ENCODE peak calls at places on chromosomes 11 and 22, in seven cellular contexts. One of them, this sample, is unnamed.

GRCh38 chr11:103396237-103396636 is 287.0 kb downstream of the DYNC2H1 start:
- DNase-seq in putamen: no peak
- DNase-seq in right cardiac atrium: no peak
- DNase-seq in stimulated activated CD4-positive, alpha-beta T cell treated with anti-CD3 and anti-CD28 coated beads, TNF-alpha, amount 100 ng/mL, for 1 hour: no peak
- DNase-seq in RCC 7860: no peak
- DNase-seq in sciatic nerve: no peak
- DNase-seq in fibroblast of lung: peak
- DNase-seq in this sample: no peak

GRCh38 chr11:44763111-44763820 is 36.5 kb downstream of the TSPAN18 start:
- DNase-seq in putamen: no peak
- DNase-seq in right cardiac atrium: no peak
- DNase-seq in stimulated activated CD4-positive, alpha-beta T cell treated with anti-CD3 and anti-CD28 coated beads, TNF-alpha, amount 100 ng/mL, for 1 hour: no peak
- DNase-seq in RCC 7860: no peak
- DNase-seq in sciatic nerve: peak
- DNase-seq in fibroblast of lung: peak
- DNase-seq in this sample: no peak

GRCh38 chr11:116931206-116931953 is 94.0 kb upstream of the APOA1 start:
- DNase-seq in putamen: no peak
- DNase-seq in right cardiac atrium: peak
- DNase-seq in stimulated activated CD4-positive, alpha-beta T cell treated with anti-CD3 and anti-CD28 coated beads, TNF-alpha, amount 100 ng/mL, for 1 hour: no peak
- DNase-seq in RCC 7860: no peak
- DNase-seq in sciatic nerve: no peak
- DNase-seq in fibroblast of lung: peak
- DNase-seq in this sample: no peak

GRCh38 chr11:34065505-34066203 is 14.1 kb downstream of the CAPRIN1 start:
- DNase-seq in putamen: no peak
- DNase-seq in right cardiac atrium: no peak
- DNase-seq in stimulated activated CD4-positive, alpha-beta T cell treated with anti-CD3 and anti-CD28 coated beads, TNF-alpha, amount 100 ng/mL, for 1 hour: no peak
- DNase-seq in RCC 7860: no peak
- DNase-seq in sciatic nerve: no peak
- DNase-seq in fibroblast of lung: peak
- DNase-seq in this sample: no peak

GRCh38 chr11:69383946-69384547 is 90.1 kb downstream of the MYEOV start:
- DNase-seq in putamen: no peak
- DNase-seq in right cardiac atrium: no peak
- DNase-seq in stimulated activated CD4-positive, alpha-beta T cell treated with anti-CD3 and anti-CD28 coated beads, TNF-alpha, amount 100 ng/mL, for 1 hour: no peak
- DNase-seq in RCC 7860: no peak
- DNase-seq in sciatic nerve: peak
- DNase-seq in fibroblast of lung: no peak
- DNase-seq in this sample: no peak

GRCh38 chr22:28600546-28601143 is 79.0 kb downstream of the TTC28 start:
- DNase-seq in putamen: peak
- DNase-seq in right cardiac atrium: no peak
- DNase-seq in stimulated activated CD4-positive, alpha-beta T cell treated with anti-CD3 and anti-CD28 coated beads, TNF-alpha, amount 100 ng/mL, for 1 hour: no peak
- DNase-seq in RCC 7860: peak
- DNase-seq in sciatic nerve: no peak
- DNase-seq in fibroblast of lung: peak
- DNase-seq in this sample: peak

GRCh38 chr11:75346912-75347647 is 4.4 kb downstream of the ARRB1 start:
- DNase-seq in putamen: no peak
- DNase-seq in right cardiac atrium: peak
- DNase-seq in stimulated activated CD4-positive, alpha-beta T cell treated with anti-CD3 and anti-CD28 coated beads, TNF-alpha, amount 100 ng/mL, for 1 hour: no peak
- DNase-seq in RCC 7860: peak
- DNase-seq in sciatic nerve: peak
- DNase-seq in fibroblast of lung: peak
- DNase-seq in this sample: no peak

GRCh38 chr22:46997311-46997970 is 235.0 kb downstream of the TBC1D22A start:
- DNase-seq in putamen: no peak
- DNase-seq in right cardiac atrium: no peak
- DNase-seq in stimulated activated CD4-positive, alpha-beta T cell treated with anti-CD3 and anti-CD28 coated beads, TNF-alpha, amount 100 ng/mL, for 1 hour: no peak
- DNase-seq in RCC 7860: no peak
- DNase-seq in sciatic nerve: no peak
- DNase-seq in fibroblast of lung: no peak
- DNase-seq in this sample: no peak

GRCh38 chr11:114099392-114100178 is 40.1 kb downstream of the ZBTB16 start:
- DNase-seq in putamen: no peak
- DNase-seq in right cardiac atrium: no peak
- DNase-seq in stimulated activated CD4-positive, alpha-beta T cell treated with anti-CD3 and anti-CD28 coated beads, TNF-alpha, amount 100 ng/mL, for 1 hour: no peak
- DNase-seq in RCC 7860: no peak
- DNase-seq in sciatic nerve: no peak
- DNase-seq in fibroblast of lung: no peak
- DNase-seq in this sample: no peak

GRCh38 chr11:110776091-110776490 is 63.9 kb upstream of the ARHGAP20 start:
- DNase-seq in putamen: no peak
- DNase-seq in right cardiac atrium: no peak
- DNase-seq in stimulated activated CD4-positive, alpha-beta T cell treated with anti-CD3 and anti-CD28 coated beads, TNF-alpha, amount 100 ng/mL, for 1 hour: no peak
- DNase-seq in RCC 7860: no peak
- DNase-seq in sciatic nerve: no peak
- DNase-seq in fibroblast of lung: no peak
- DNase-seq in this sample: no peak

GRCh38 chr11:74257934-74258553 is 53.4 kb downstream of the P4HA3 start:
- DNase-seq in putamen: peak
- DNase-seq in right cardiac atrium: peak
- DNase-seq in stimulated activated CD4-positive, alpha-beta T cell treated with anti-CD3 and anti-CD28 coated beads, TNF-alpha, amount 100 ng/mL, for 1 hour: no peak
- DNase-seq in RCC 7860: peak
- DNase-seq in sciatic nerve: peak
- DNase-seq in fibroblast of lung: peak
- DNase-seq in this sample: peak

GRCh38 chr22:44279059-44279340 is 33.8 kb downstream of the SHISAL1 start:
- DNase-seq in putamen: no peak
- DNase-seq in right cardiac atrium: no peak
- DNase-seq in stimulated activated CD4-positive, alpha-beta T cell treated with anti-CD3 and anti-CD28 coated beads, TNF-alpha, amount 100 ng/mL, for 1 hour: no peak
- DNase-seq in RCC 7860: no peak
- DNase-seq in sciatic nerve: no peak
- DNase-seq in fibroblast of lung: no peak
- DNase-seq in this sample: no peak

GRCh38 chr11:120335596-120335927 is 651 bp upstream of the ARHGEF12 start:
- DNase-seq in putamen: no peak
- DNase-seq in right cardiac atrium: no peak
- DNase-seq in stimulated activated CD4-positive, alpha-beta T cell treated with anti-CD3 and anti-CD28 coated beads, TNF-alpha, amount 100 ng/mL, for 1 hour: no peak
- DNase-seq in RCC 7860: no peak
- DNase-seq in sciatic nerve: no peak
- DNase-seq in fibroblast of lung: no peak
- DNase-seq in this sample: peak

GRCh38 chr22:29503811-29504372 is 23.9 kb downstream of the NEFH start:
- DNase-seq in putamen: peak
- DNase-seq in right cardiac atrium: peak
- DNase-seq in stimulated activated CD4-positive, alpha-beta T cell treated with anti-CD3 and anti-CD28 coated beads, TNF-alpha, amount 100 ng/mL, for 1 hour: no peak
- DNase-seq in RCC 7860: peak
- DNase-seq in sciatic nerve: peak
- DNase-seq in fibroblast of lung: peak
- DNase-seq in this sample: peak

GRCh38 chr11:61417670-61418069 is 12.1 kb downstream of the CPSF7 start:
- DNase-seq in putamen: no peak
- DNase-seq in right cardiac atrium: no peak
- DNase-seq in stimulated activated CD4-positive, alpha-beta T cell treated with anti-CD3 and anti-CD28 coated beads, TNF-alpha, amount 100 ng/mL, for 1 hour: no peak
- DNase-seq in RCC 7860: no peak
- DNase-seq in sciatic nerve: no peak
- DNase-seq in fibroblast of lung: no peak
- DNase-seq in this sample: no peak

GRCh38 chr11:8603696-8604077 is 9.7 kb upstream of the STK33 start:
- DNase-seq in putamen: no peak
- DNase-seq in right cardiac atrium: no peak
- DNase-seq in stimulated activated CD4-positive, alpha-beta T cell treated with anti-CD3 and anti-CD28 coated beads, TNF-alpha, amount 100 ng/mL, for 1 hour: no peak
- DNase-seq in RCC 7860: no peak
- DNase-seq in sciatic nerve: no peak
- DNase-seq in fibroblast of lung: peak
- DNase-seq in this sample: no peak

GRCh38 chr11:102244681-102245409 is 72.4 kb upstream of the BIRC3 start:
- DNase-seq in putamen: no peak
- DNase-seq in right cardiac atrium: no peak
- DNase-seq in stimulated activated CD4-positive, alpha-beta T cell treated with anti-CD3 and anti-CD28 coated beads, TNF-alpha, amount 100 ng/mL, for 1 hour: no peak
- DNase-seq in RCC 7860: no peak
- DNase-seq in sciatic nerve: no peak
- DNase-seq in fibroblast of lung: peak
- DNase-seq in this sample: no peak

GRCh38 chr11:129041611-129042018 is 98.9 kb upstream of the TP53AIP1 start:
- DNase-seq in putamen: no peak
- DNase-seq in right cardiac atrium: no peak
- DNase-seq in stimulated activated CD4-positive, alpha-beta T cell treated with anti-CD3 and anti-CD28 coated beads, TNF-alpha, amount 100 ng/mL, for 1 hour: no peak
- DNase-seq in RCC 7860: no peak
- DNase-seq in sciatic nerve: no peak
- DNase-seq in fibroblast of lung: peak
- DNase-seq in this sample: no peak

GRCh38 chr11:1293619-1294015 is 15.8 kb downstream of the TOLLIP start:
- DNase-seq in putamen: no peak
- DNase-seq in right cardiac atrium: no peak
- DNase-seq in stimulated activated CD4-positive, alpha-beta T cell treated with anti-CD3 and anti-CD28 coated beads, TNF-alpha, amount 100 ng/mL, for 1 hour: no peak
- DNase-seq in RCC 7860: no peak
- DNase-seq in sciatic nerve: peak
- DNase-seq in fibroblast of lung: no peak
- DNase-seq in this sample: peak

GRCh38 chr11:122159173-122159701 is 43.2 kb upstream of the BLID start:
- DNase-seq in putamen: peak
- DNase-seq in right cardiac atrium: peak
- DNase-seq in stimulated activated CD4-positive, alpha-beta T cell treated with anti-CD3 and anti-CD28 coated beads, TNF-alpha, amount 100 ng/mL, for 1 hour: no peak
- DNase-seq in RCC 7860: no peak
- DNase-seq in sciatic nerve: peak
- DNase-seq in fibroblast of lung: peak
- DNase-seq in this sample: peak

GRCh38 chr22:48670747-48671146 is 1156.9 kb downstream of the BRD1 start:
- DNase-seq in putamen: no peak
- DNase-seq in right cardiac atrium: no peak
- DNase-seq in stimulated activated CD4-positive, alpha-beta T cell treated with anti-CD3 and anti-CD28 coated beads, TNF-alpha, amount 100 ng/mL, for 1 hour: no peak
- DNase-seq in RCC 7860: no peak
- DNase-seq in sciatic nerve: no peak
- DNase-seq in fibroblast of lung: no peak
- DNase-seq in this sample: no peak

GRCh38 chr11:66676279-66676919 is 1.3 kb downstream of the RBM4B start:
- DNase-seq in putamen: no peak
- DNase-seq in right cardiac atrium: no peak
- DNase-seq in stimulated activated CD4-positive, alpha-beta T cell treated with anti-CD3 and anti-CD28 coated beads, TNF-alpha, amount 100 ng/mL, for 1 hour: no peak
- DNase-seq in RCC 7860: no peak
- DNase-seq in sciatic nerve: no peak
- DNase-seq in fibroblast of lung: no peak
- DNase-seq in this sample: no peak

This sample was measured in midbrain.